ENCODE peak calls at places on chromosomes 6 and 20, in four cellular contexts. One of them, this sample, is unnamed.

GRCh38 chr6:47484616-47485015 is 7.0 kb downstream of the CD2AP start:
- DNase-seq in fibroblast of lung: peak
- DNase-seq in heart left ventricle: no peak
- DNase-seq in progenitor cell of endocrine pancreas: no peak
- DNase-seq in this sample: peak

GRCh38 chr6:84349542-84349941 is 122.1 kb upstream of the CEP162 start:
- DNase-seq in fibroblast of lung: no peak
- DNase-seq in heart left ventricle: no peak
- DNase-seq in progenitor cell of endocrine pancreas: no peak
- DNase-seq in this sample: no peak

GRCh38 chr6:87494761-87495422 is 22.1 kb downstream of the SLC35A1 start:
- DNase-seq in fibroblast of lung: no peak
- DNase-seq in heart left ventricle: no peak
- DNase-seq in progenitor cell of endocrine pancreas: no peak
- DNase-seq in this sample: no peak

GRCh38 chr6:56579155-56579851 is 63.4 kb downstream of the DST start:
- DNase-seq in fibroblast of lung: no peak
- DNase-seq in heart left ventricle: no peak
- DNase-seq in progenitor cell of endocrine pancreas: no peak
- DNase-seq in this sample: peak

GRCh38 chr6:75830959-75831885 is 82.2 kb downstream of the MYO6 start:
- DNase-seq in fibroblast of lung: peak
- DNase-seq in heart left ventricle: no peak
- DNase-seq in progenitor cell of endocrine pancreas: no peak
- DNase-seq in this sample: peak

GRCh38 chr20:50144362-50144761 is 9.2 kb downstream of the PEDS1 start:
- DNase-seq in fibroblast of lung: peak
- DNase-seq in heart left ventricle: no peak
- DNase-seq in progenitor cell of endocrine pancreas: no peak
- DNase-seq in this sample: peak

GRCh38 chr20:9147553-9148024 is 78.7 kb downstream of the PLCB4 start:
- DNase-seq in fibroblast of lung: peak
- DNase-seq in heart left ventricle: no peak
- DNase-seq in progenitor cell of endocrine pancreas: no peak
- DNase-seq in this sample: peak

GRCh38 chr6:32086661-32087573 is 22.2 kb downstream of the TNXB start:
- DNase-seq in fibroblast of lung: peak
- DNase-seq in heart left ventricle: peak
- DNase-seq in progenitor cell of endocrine pancreas: no peak
- DNase-seq in this sample: peak

GRCh38 chr6:115838763-115839401 is 221.8 kb downstream of the FRK start:
- DNase-seq in fibroblast of lung: no peak
- DNase-seq in heart left ventricle: no peak
- DNase-seq in progenitor cell of endocrine pancreas: no peak
- DNase-seq in this sample: peak

GRCh38 chr6:89921691-89922090 is 27.4 kb downstream of the GJA10 start:
- DNase-seq in fibroblast of lung: no peak
- DNase-seq in heart left ventricle: no peak
- DNase-seq in progenitor cell of endocrine pancreas: no peak
- DNase-seq in this sample: no peak

GRCh38 chr20:19241440-19241839 is 29.0 kb downstream of the SLC24A3 start:
- DNase-seq in fibroblast of lung: peak
- DNase-seq in heart left ventricle: no peak
- DNase-seq in progenitor cell of endocrine pancreas: no peak
- DNase-seq in this sample: no peak

GRCh38 chr20:24609757-24610156 is 140.3 kb downstream of the SYNDIG1 start:
- DNase-seq in fibroblast of lung: no peak
- DNase-seq in heart left ventricle: no peak
- DNase-seq in progenitor cell of endocrine pancreas: no peak
- DNase-seq in this sample: no peak

GRCh38 chr20:63969851-63970713 is at the start of gene ZNF512B:
- DNase-seq in fibroblast of lung: peak
- DNase-seq in heart left ventricle: peak
- DNase-seq in progenitor cell of endocrine pancreas: peak
- DNase-seq in this sample: peak

GRCh38 chr6:135310291-135310690 is 129.2 kb downstream of the MYB start:
- DNase-seq in fibroblast of lung: no peak
- DNase-seq in heart left ventricle: no peak
- DNase-seq in progenitor cell of endocrine pancreas: no peak
- DNase-seq in this sample: no peak

GRCh38 chr6:133837801-133838349 is 51.0 kb upstream of the TCF21 start:
- DNase-seq in fibroblast of lung: peak
- DNase-seq in heart left ventricle: peak
- DNase-seq in progenitor cell of endocrine pancreas: peak
- DNase-seq in this sample: peak

GRCh38 chr6:17101422-17102257 is at the start of gene STMND1:
- DNase-seq in fibroblast of lung: peak
- DNase-seq in heart left ventricle: no peak
- DNase-seq in progenitor cell of endocrine pancreas: no peak
- DNase-seq in this sample: peak

GRCh38 chr6:56684342-56685101 is 41.8 kb upstream of the DST start:
- DNase-seq in fibroblast of lung: no peak
- DNase-seq in heart left ventricle: no peak
- DNase-seq in progenitor cell of endocrine pancreas: no peak
- DNase-seq in this sample: no peak

GRCh38 chr20:44711237-44711636 is 3.9 kb upstream of the CCN5 start:
- DNase-seq in fibroblast of lung: no peak
- DNase-seq in heart left ventricle: peak
- DNase-seq in progenitor cell of endocrine pancreas: no peak
- DNase-seq in this sample: no peak

GRCh38 chr6:162343196-162343901 is 384.2 kb downstream of the PRKN start:
- DNase-seq in fibroblast of lung: no peak
- DNase-seq in heart left ventricle: no peak
- DNase-seq in progenitor cell of endocrine pancreas: no peak
- DNase-seq in this sample: no peak

GRCh38 chr6:158686791-158687381 is 37.0 kb downstream of the SYTL3 start:
- DNase-seq in fibroblast of lung: no peak
- DNase-seq in heart left ventricle: no peak
- DNase-seq in progenitor cell of endocrine pancreas: no peak
- DNase-seq in this sample: no peak

GRCh38 chr6:113306552-113307145 is 550.5 kb upstream of the MARCKS start:
- DNase-seq in fibroblast of lung: peak
- DNase-seq in heart left ventricle: peak
- DNase-seq in progenitor cell of endocrine pancreas: peak
- DNase-seq in this sample: peak

GRCh38 chr20:49729780-49730179 is 16.1 kb upstream of the B4GALT5 start:
- DNase-seq in fibroblast of lung: peak
- DNase-seq in heart left ventricle: no peak
- DNase-seq in progenitor cell of endocrine pancreas: no peak
- DNase-seq in this sample: peak

GRCh38 chr6:47733879-47734558 is 35.6 kb downstream of the ADGRF4 start:
- DNase-seq in fibroblast of lung: no peak
- DNase-seq in heart left ventricle: no peak
- DNase-seq in progenitor cell of endocrine pancreas: no peak
- DNase-seq in this sample: no peak

GRCh38 chr6:24188571-24188970 is 62.6 kb downstream of the NRSN1 start:
- DNase-seq in fibroblast of lung: no peak
- DNase-seq in heart left ventricle: no peak
- DNase-seq in progenitor cell of endocrine pancreas: no peak
- DNase-seq in this sample: no peak

GRCh38 chr20:7113577-7114466 is 346.3 kb downstream of the BMP2 start:
- DNase-seq in fibroblast of lung: peak
- DNase-seq in heart left ventricle: peak
- DNase-seq in progenitor cell of endocrine pancreas: no peak
- DNase-seq in this sample: peak

GRCh38 chr6:16876201-16876600 is 114.9 kb upstream of the ATXN1 start:
- DNase-seq in fibroblast of lung: peak
- DNase-seq in heart left ventricle: no peak
- DNase-seq in progenitor cell of endocrine pancreas: no peak
- DNase-seq in this sample: no peak

GRCh38 chr20:36154696-36155628 is at the start of gene EPB41L1:
- DNase-seq in fibroblast of lung: no peak
- DNase-seq in heart left ventricle: peak
- DNase-seq in progenitor cell of endocrine pancreas: peak
- DNase-seq in this sample: no peak

GRCh38 chr20:46305973-46306360 is 2.3 kb downstream of the CDH22 start:
- DNase-seq in fibroblast of lung: no peak
- DNase-seq in heart left ventricle: no peak
- DNase-seq in progenitor cell of endocrine pancreas: no peak
- DNase-seq in this sample: no peak

GRCh38 chr20:50309280-50309763 is 118.7 kb downstream of the CEBPB start:
- DNase-seq in fibroblast of lung: peak
- DNase-seq in heart left ventricle: no peak
- DNase-seq in progenitor cell of endocrine pancreas: no peak
- DNase-seq in this sample: peak

GRCh38 chr6:42349753-42350573 is 101.8 kb downstream of the TRERF1 start:
- DNase-seq in fibroblast of lung: no peak
- DNase-seq in heart left ventricle: no peak
- DNase-seq in progenitor cell of endocrine pancreas: no peak
- DNase-seq in this sample: no peak

GRCh38 chr6:170287371-170287876 is 3.5 kb downstream of the DLL1 start:
- DNase-seq in fibroblast of lung: no peak
- DNase-seq in heart left ventricle: peak
- DNase-seq in progenitor cell of endocrine pancreas: no peak
- DNase-seq in this sample: no peak

GRCh38 chr6:159578629-159579028 is 114.4 kb downstream of the SOD2 start:
- DNase-seq in fibroblast of lung: peak
- DNase-seq in heart left ventricle: no peak
- DNase-seq in progenitor cell of endocrine pancreas: no peak
- DNase-seq in this sample: no peak

DNA sequence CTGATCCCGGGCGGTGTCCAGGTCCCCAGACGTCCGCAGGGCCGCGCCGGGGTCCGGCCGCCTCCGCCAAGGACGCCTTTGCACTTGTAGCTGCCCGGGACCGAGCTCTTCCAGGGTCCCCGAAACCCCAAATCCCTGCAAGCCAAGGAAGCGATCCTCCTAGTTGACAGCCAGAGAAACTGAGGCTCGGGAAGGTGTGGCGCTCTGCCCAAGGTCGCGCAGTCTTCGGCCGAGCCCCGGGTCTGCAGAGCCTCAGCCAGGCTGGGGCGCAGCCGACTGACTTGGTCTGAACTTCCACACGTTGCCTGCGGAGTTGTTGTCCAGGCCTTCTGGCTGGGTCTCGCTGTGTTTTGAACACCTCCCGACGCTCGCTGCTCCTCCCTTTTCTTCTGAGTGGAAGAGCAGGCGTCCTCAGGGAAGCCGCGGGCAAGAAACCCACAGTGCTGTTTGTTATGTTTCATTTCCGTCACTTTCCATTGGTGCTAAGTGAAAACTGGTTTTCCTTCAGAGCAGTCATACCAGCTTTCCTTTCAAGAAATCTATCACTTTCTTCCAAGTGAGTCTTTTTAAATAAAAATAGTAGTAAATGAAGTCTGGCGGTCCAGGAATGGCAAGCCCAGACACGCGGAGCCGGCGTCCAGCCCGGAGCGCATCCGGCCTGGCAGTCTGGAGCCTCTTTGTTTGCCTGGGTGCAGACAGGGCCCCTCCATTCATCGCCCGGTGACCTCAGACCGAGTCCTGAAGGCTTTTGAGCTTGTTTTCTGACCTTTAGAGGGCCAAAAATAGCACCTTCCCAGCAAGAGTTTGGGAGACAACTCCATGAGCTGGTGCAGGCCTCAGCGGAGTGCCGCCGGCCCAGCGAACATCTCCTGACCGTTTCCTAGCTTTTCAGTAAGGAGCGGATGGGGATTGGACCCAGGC is 698 bp downstream of the FAM210B start:
- DNase-seq in fibroblast of lung: peak
- DNase-seq in heart left ventricle: peak
- DNase-seq in progenitor cell of endocrine pancreas: peak
- DNase-seq in this sample: peak
- TF ChIP-seq CTCF in fibroblast of lung: no peak
- TF ChIP-seq CTCF in heart left ventricle: no peak
- TF ChIP-seq CTCF in progenitor cell of endocrine pancreas: no peak
- TF ChIP-seq CTCF in this sample: no peak

DNA sequence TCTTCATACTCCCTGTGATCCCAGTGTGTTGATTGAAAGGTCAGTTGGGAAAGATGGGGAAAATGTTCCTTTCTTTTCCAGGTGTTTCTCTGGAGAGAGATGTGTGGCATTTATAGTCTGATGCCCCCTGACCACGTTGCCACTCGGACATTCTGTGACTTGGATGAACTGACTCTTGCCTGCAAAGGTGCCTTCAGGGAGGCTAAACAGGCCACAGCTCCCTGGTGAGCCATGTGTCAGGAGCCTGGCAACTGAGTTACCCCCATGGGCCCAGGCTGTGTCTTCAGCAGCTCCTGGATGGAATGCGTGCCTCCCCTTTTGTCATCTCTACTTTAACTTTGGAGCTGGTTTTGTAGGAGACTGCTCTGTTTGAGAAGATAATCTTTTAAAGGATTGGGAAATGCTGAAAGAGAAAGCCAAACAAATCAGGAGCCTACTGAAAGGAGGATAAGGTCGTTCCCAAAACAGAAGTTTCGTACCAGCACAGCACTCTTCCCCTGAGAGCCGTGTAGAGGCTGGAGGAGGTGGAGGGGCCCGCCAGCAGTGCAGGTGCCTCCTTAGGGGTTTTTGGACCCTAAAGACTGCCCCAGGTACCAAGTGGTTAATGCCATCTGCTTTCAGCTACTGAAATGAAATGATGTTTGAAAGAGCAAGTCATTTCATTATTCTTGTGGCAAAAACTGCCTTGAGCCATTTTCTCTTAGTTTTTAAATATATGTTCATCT is 322.8 kb downstream of the ZFAND3 start:
- DNase-seq in fibroblast of lung: no peak
- DNase-seq in heart left ventricle: no peak
- DNase-seq in progenitor cell of endocrine pancreas: no peak
- DNase-seq in this sample: no peak
- TF ChIP-seq CTCF in fibroblast of lung: no peak
- TF ChIP-seq CTCF in heart left ventricle: no peak
- TF ChIP-seq CTCF in progenitor cell of endocrine pancreas: no peak
- TF ChIP-seq CTCF in this sample: no peak

GRCh38 chr6:142746524-142746923 is 198.5 kb downstream of the HIVEP2 start:
- DNase-seq in fibroblast of lung: no peak
- DNase-seq in heart left ventricle: no peak
- DNase-seq in progenitor cell of endocrine pancreas: peak
- DNase-seq in this sample: peak
- TF ChIP-seq CTCF in fibroblast of lung: peak
- TF ChIP-seq CTCF in heart left ventricle: peak
- TF ChIP-seq CTCF in progenitor cell of endocrine pancreas: peak
- TF ChIP-seq CTCF in this sample: peak

GRCh38 chr6:147156218-147156617 is 48.0 kb upstream of the STXBP5 start:
- DNase-seq in fibroblast of lung: no peak
- DNase-seq in heart left ventricle: no peak
- DNase-seq in progenitor cell of endocrine pancreas: no peak
- DNase-seq in this sample: no peak
- TF ChIP-seq CTCF in fibroblast of lung: no peak
- TF ChIP-seq CTCF in heart left ventricle: no peak
- TF ChIP-seq CTCF in progenitor cell of endocrine pancreas: no peak
- TF ChIP-seq CTCF in this sample: no peak